ENCODE peak calls at places on chromosome 21, in five cellular contexts. O, P, Y, H and V are unnamed samples. For H3K9me3, the result is how much of the 10 kb centered on the place peaks cover.

GRCh38 chr21:17191346-17191993 is 321.4 kb upstream of the CXADR start:
- DNase-seq in O (peak), P (no peak), Y (no peak), H (no peak), V (no peak)

GRCh38 chr21:42234026-42234425 is 15.1 kb downstream of the ABCG1 start:
- DNase-seq in O (no peak), P (no peak), Y (no peak), H (no peak), V (no peak)

GRCh38 chr21:33157303-33157702 is 72.4 kb upstream of the IFNAR2 start:
- DNase-seq in O (no peak), P (no peak), Y (peak), H (no peak), V (no peak)

GRCh38 chr21:35932232-35932911 is 128.0 kb downstream of the SETD4 start:
- DNase-seq in O (no peak), P (peak), Y (no peak), H (no peak), V (peak)

GRCh38 chr21:39159342-39160063 is 23.7 kb downstream of the PSMG1 start:
- DNase-seq in O (no peak), P (no peak), Y (no peak), H (no peak), V (no peak)

GRCh38 chr21:28758042-28758882 is 234.4 kb downstream of the LTN1 start:
- DNase-seq in O (no peak), P (no peak), Y (no peak), H (no peak), V (no peak)

GRCh38 chr21:46216132-46216747 is 12.3 kb downstream of the LSS start:
- DNase-seq in O (no peak), P (no peak), Y (peak), H (no peak), V (no peak)

GRCh38 chr21:37983336-37984095 is 67.3 kb upstream of the KCNJ6 start:
- DNase-seq in O (no peak), P (no peak), Y (no peak), H (no peak), V (no peak)

GRCh38 chr21:25691931-25692330 is 42.8 kb downstream of the ATP5PF start:
- DNase-seq in O (no peak), P (no peak), Y (no peak), H (no peak), V (peak)

GRCh38 chr21:29245104-29245643 is 53.5 kb upstream of the BACH1 start:
- DNase-seq in O (no peak), P (no peak), Y (no peak), H (no peak), V (no peak)

GRCh38 chr21:16534408-16535099 is 804.8 kb downstream of the USP25 start:
- DNase-seq in O (no peak), P (peak), Y (no peak), H (no peak), V (peak)

GRCh38 chr21:32624726-32625125 is 12.5 kb upstream of the CFAP298 start:
- DNase-seq in O (no peak), P (no peak), Y (no peak), H (no peak), V (no peak)

GRCh38 chr21:45540601-45540970 is 1.7 kb downstream of the SLC19A1 start:
- DNase-seq in O (peak), P (no peak), Y (no peak), H (no peak), V (peak)

GRCh38 chr21:42513985-42514882 is 582 bp downstream of the SLC37A1 start:
- DNase-seq in O (peak), P (peak), Y (peak), H (peak), V (peak)

GRCh38 chr21:37032877-37033471 is 26.5 kb downstream of the RIPPLY3 start:
- DNase-seq in O (no peak), P (no peak), Y (no peak), H (no peak), V (no peak)

GRCh38 chr21:43940672-43941071 is 71.4 kb upstream of the TRAPPC10 start:
- DNase-seq in O (peak), P (peak), Y (no peak), H (no peak), V (no peak)

GRCh38 chr21:31693222-31693621 is 33.7 kb downstream of the SOD1 start:
- DNase-seq in O (no peak), P (no peak), Y (no peak), H (no peak), V (no peak)

GRCh38 chr21:29342394-29342957 is 43.8 kb downstream of the BACH1 start:
- DNase-seq in O (no peak), P (peak), Y (no peak), H (no peak), V (peak)

GRCh38 chr21:34640858-34641257 is 25.9 kb upstream of the RCAN1 start:
- DNase-seq in O (no peak), P (no peak), Y (no peak), H (no peak), V (no peak)

GRCh38 chr21:25313891-25314646 is 293.2 kb downstream of the MRPL39 start:
- DNase-seq in O (no peak), P (no peak), Y (no peak), H (no peak), V (no peak)

GRCh38 chr21:33264561-33264960 is 1.6 kb upstream of the IL10RB start:
- DNase-seq in O (no peak), P (no peak), Y (peak), H (no peak), V (no peak)

GRCh38 chr21:15088483-15088882 is 23.7 kb upstream of the NRIP1 start:
- DNase-seq in O (no peak), P (no peak), Y (no peak), H (no peak), V (no peak)

GRCh38 chr21:38952890-38953289 is 147.2 kb downstream of the ETS2 start:
- DNase-seq in O (no peak), P (no peak), Y (no peak), H (no peak), V (no peak)

GRCh38 chr21:44529503-44530125 is 10.4 kb downstream of the KRTAP10-1 start:
- DNase-seq in O (peak), P (no peak), Y (peak), H (no peak), V (peak)

GRCh38 chr21:42118901-42119300 is 47.8 kb downstream of the UMODL1 start:
- DNase-seq in O (peak), P (no peak), Y (no peak), H (no peak), V (no peak)

GRCh38 chr21:46552274-46552673 is 52.6 kb downstream of the S100B start:
- DNase-seq in O (no peak), P (no peak), Y (no peak), H (peak), V (no peak)

GRCh38 chr21:39265603-39266002 is 47.8 kb downstream of the BRWD1 start:
- DNase-seq in O (no peak), P (no peak), Y (no peak), H (no peak), V (no peak)

GRCh38 chr21:46634427-46634826 is 1.0 kb upstream of the PRMT2 start:
- DNase-seq in O (no peak), P (no peak), Y (no peak), H (no peak), V (no peak)

GRCh38 chr21:34835526-34835925 is 166.7 kb downstream of the CLIC6 start:
- DNase-seq in O (no peak), P (peak), Y (peak), H (no peak), V (no peak)

GRCh38 chr21:33840771-33841170 is 74.8 kb downstream of the ATP5PO start:
- DNase-seq in O (no peak), P (no peak), Y (no peak), H (no peak), V (no peak)

GRCh38 chr21:45875881-45876280 is 105.7 kb upstream of the COL6A1 start:
- DNase-seq in O (no peak), P (no peak), Y (no peak), H (no peak), V (no peak)

GRCh38 chr21:17679002-17679600 is 66.4 kb upstream of the BTG3 start:
- DNase-seq in O (no peak), P (no peak), Y (no peak), H (peak), V (no peak)

GRCh38 chr21:8993943-8994639 is 1527.3 kb upstream of the TPTE start:
- DNase-seq in O (no peak), P (no peak), Y (no peak), H (no peak), V (no peak)

GRCh38 chr21:8993284-8993942 is 1528.0 kb upstream of the TPTE start:
- DNase-seq in O (no peak), P (no peak), Y (no peak), H (no peak), V (no peak)

GRCh38 chr21:8994640-8995511 is 1526.5 kb upstream of the TPTE start:
- DNase-seq in O (no peak), P (no peak), Y (no peak), H (no peak), V (no peak)

GRCh38 chr21:8998946-8999681 is 1522.3 kb upstream of the TPTE start:
- DNase-seq in O (no peak), P (no peak), Y (no peak), H (no peak), V (no peak)

GRCh38 chr21:8997011-8997440 is 1524.4 kb upstream of the TPTE start:
- DNase-seq in O (no peak), P (no peak), Y (no peak), H (no peak), V (no peak)
- H3K9me3 ChIP-seq in O (half or more), P (under half), Y (half or more), H (under half), V (under half)

DNA sequence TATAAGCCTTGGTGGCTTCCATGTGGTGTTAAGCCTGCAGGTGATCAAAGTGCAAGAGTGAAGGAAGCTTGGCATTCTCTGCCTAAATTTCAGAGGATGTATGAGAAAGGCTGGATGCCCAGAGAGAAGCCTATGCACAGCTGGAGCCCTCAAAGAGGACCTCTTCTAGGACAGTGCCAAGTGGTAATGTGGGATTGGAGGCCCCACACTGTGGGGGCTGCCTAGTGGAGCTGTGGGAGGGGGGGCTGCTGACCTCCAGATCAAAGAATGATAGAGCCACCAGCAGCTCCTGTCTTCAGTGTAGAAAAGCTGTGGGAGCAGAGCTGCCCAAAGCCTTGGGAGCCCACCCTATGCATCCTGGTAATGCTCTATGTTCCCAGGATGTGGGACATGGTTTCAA is 1512.7 kb upstream of the TPTE start:
- DNase-seq in O (peak), P (no peak), Y (no peak), H (no peak), V (no peak)
- H3K9me3 ChIP-seq in O (under half), P (under half), Y (half or more), H (under half), V (under half)

DNA sequence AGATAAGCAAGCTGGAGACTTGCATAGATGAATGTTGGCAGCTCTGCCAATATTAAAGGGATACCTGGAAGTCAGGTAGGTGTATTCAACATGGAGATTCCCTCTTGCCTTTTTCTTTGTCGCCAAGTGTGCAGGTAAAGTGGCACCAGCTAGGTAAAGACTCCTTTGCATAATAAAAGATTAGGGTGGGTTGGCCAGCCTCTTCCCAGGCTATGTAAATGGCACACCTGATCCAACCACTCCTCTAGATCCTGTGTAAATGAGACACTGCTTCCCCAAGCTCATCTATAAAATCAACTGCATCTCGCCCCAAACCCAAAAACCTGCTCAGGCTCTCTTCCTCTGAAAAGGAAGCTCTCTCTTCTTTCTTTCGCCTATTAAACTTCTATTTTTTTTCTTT is 100.8 kb upstream of the DSCAM start:
- DNase-seq in O (no peak), P (no peak), Y (no peak), H (no peak), V (no peak)
- H3K9me3 ChIP-seq in O (under half), P (under half), Y (under half), H (under half), V (under half)

GRCh38 chr21:19832551-19832950 is 1165.7 kb upstream of the NCAM2 start:
- DNase-seq in O (no peak), P (no peak), Y (no peak), H (no peak), V (no peak)
- H3K9me3 ChIP-seq in O (under half), P (under half), Y (under half), H (under half), V (under half)